ENCODE peak calls at places on chromosomes 6 and 20, in five cellular contexts. D is DND-41, N is fibroblast of villous mesenchyme, W is mucosa of descending colon, S is psoas muscle. K is an unnamed sample.

GRCh38 chr6:132021552-132022375 is 70.6 kb upstream of the CCN2 start:
- DNase-seq in N (no peak), D (no peak), S (no peak), W (no peak), K (peak; percentile 40)

GRCh38 chr20:23823621-23824324 is 2.8 kb downstream of the CST2 start:
- DNase-seq in S (no peak), N (no peak), D (no peak), W (no peak), K (no peak)

GRCh38 chr6:167647333-167647732 is 179.4 kb upstream of the AFDN start:
- DNase-seq in N (no peak), D (no peak), S (no peak), W (no peak), K (no peak)

GRCh38 chr20:50930139-50931047 is 844 bp downstream of the ADNP start:
- DNase-seq in D (peak; percentile 39), N (no peak), S (peak; percentile 37), W (peak; percentile 69), K (no peak)

GRCh38 chr6:151747890-151748289 is 59.6 kb upstream of the ESR1 start:
- DNase-seq in W (no peak), N (no peak), S (no peak), D (no peak), K (peak; percentile 15)

GRCh38 chr6:170368544-170368943 is 62.0 kb downstream of the FAM120B start:
- DNase-seq in W (no peak), N (no peak), S (no peak), D (no peak), K (no peak)

GRCh38 chr6:22068561-22069346 is 228.1 kb downstream of the PRL start:
- DNase-seq in D (no peak), S (no peak), W (no peak), N (no peak), K (no peak)

GRCh38 chr6:165925474-165926156 is 242.0 kb downstream of the TBXT start:
- DNase-seq in D (no peak), N (peak; percentile 28), W (no peak), S (no peak), K (no peak)

GRCh38 chr6:7188492-7188891 is 80.7 kb downstream of the RREB1 start:
- DNase-seq in D (no peak), W (no peak), N (no peak), S (no peak), K (no peak)

GRCh38 chr6:113190170-113190569 is 667.0 kb upstream of the MARCKS start:
- DNase-seq in D (no peak), W (no peak), N (no peak), S (no peak), K (no peak)
- TF ChIP-seq CTCF in D (no peak), W (no peak), N (no peak), S (no peak), K (no peak)

GRCh38 chr6:161374971-161375873 is 101.4 kb upstream of the AGPAT4 start:
- DNase-seq in S (peak; percentile 61), D (no peak), W (peak; percentile 83), N (peak; percentile 41), K (peak; percentile 32)
- H3K4me3 ChIP-seq in S (peak overlapping the region; percentile 47), D (no peak overlapping the region), W (no peak overlapping the region), N (peak overlapping the region; percentile 19), K (no peak overlapping the region)

GRCh38 chr6:28656715-28657114 is 131.0 kb downstream of the GPX5 start:
- DNase-seq in D (no peak), W (no peak), S (no peak), N (no peak), K (no peak)
- TF ChIP-seq CTCF in D (no peak), W (no peak), S (no peak), N (no peak), K (no peak)

DNA sequence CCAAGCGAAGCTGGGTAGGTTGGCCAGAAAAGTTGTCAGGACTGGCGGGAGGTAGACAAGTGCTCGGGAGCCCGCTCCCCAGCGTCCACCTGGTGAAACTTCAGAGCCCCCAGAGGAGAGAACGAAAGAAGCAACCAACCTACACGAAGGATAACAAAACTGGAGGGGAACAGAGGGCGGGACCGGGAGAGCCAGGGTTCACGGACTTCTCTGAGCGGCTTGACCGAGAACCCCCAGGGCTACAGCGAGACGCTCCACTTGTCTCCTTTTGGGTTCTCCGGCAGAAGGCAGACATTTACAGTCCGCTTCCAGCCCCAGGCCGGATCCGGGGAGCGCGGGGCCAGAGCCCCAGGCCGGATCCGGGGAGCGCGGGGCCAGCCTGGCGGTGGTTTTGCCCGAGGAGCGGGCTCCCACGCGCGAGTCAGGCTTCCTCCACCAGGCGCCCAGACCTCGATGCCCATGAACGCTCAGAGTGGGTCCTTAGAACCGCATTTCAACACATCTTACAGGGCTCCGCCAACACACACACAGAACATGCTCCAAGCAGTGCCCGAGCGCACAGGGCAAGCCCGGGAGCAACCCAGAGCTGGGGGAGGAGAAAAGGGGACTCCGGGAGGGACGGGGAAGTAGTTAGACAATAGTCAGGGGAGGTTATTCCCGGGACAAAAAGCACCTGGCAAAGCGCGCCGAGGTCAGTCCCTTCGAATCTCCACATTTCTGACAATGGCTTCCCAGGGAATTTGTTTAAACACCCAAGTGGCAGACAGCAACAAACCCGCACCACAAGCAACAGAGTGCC is 1.1 kb downstream of the PTPRK start:
- DNase-seq in S (peak; percentile 33), W (peak; percentile 61), N (peak; percentile 59), D (no peak), K (peak; percentile 50)
- H3K4me3 ChIP-seq in S (peak overlapping the region; percentile 91), W (peak overlapping the region; percentile 76), N (peak overlapping the region; percentile 66), D (no peak overlapping the region), K (peak overlapping the region; percentile 91)

GRCh38 chr6:38168699-38169098 is 349.2 kb downstream of the ZFAND3 start:
- DNase-seq in W (no peak), N (no peak), D (no peak), S (no peak), K (no peak)

GRCh38 chr6:38170666-38171065 is 351.1 kb downstream of the ZFAND3 start:
- DNase-seq in W (no peak), D (no peak), N (no peak), S (no peak), K (no peak)

GRCh38 chr6:38168126-38168525 is 348.6 kb downstream of the ZFAND3 start:
- DNase-seq in D (no peak), W (no peak), S (no peak), N (no peak), K (no peak)

GRCh38 chr6:38169826-38170526 is 350.4 kb downstream of the ZFAND3 start:
- DNase-seq in W (no peak), D (no peak), S (no peak), N (no peak), K (no peak)

DNA sequence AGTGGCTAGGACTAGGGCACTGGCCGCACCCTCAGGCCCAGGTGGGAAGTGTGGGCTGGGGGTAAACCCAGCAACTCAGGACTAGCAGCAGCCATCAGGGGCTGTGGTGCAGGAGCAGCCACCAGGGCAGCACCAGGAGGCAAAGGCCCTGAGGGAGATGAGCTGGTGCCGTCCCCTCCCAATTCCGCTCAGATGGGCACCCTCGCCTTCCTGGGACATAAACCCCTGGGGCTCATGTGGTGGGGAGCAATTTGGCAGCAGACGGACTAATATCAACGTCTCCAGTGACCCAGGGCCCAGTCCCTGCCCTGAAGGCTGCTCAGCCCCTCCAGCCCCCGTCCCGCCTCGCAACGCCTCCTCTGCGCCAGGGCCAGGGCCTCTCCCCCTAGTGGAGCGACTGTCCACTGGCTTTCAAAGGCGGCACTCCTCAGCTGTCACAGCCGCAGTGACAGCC is 349.7 kb downstream of the ZFAND3 start:
- DNase-seq in N (no peak), W (no peak), D (no peak), S (no peak), K (no peak)
- TF ChIP-seq CTCF in N (peak; percentile 2), W (no peak), D (no peak), S (peak; percentile 8), K (no peak)

DNA sequence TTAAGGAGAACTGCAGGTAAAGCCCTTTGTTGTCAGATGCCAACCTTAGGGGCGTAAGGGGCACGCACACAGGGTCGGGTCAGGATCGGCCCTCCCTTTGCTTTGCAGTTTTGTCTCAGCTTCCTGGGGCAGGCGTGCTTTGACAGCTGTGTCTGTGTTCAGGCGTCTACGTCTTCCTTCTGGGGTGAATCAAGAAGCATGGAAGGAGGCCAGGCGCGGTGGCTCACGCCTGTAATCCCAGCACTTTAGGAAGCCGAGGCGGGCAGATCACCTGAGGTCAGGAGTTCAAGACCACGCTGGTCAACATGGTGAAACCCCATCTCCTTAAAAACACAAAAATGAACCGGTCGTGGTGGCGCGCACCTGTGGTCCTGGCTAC is 1.3 kb downstream of the ZGPAT start:
- DNase-seq in N (no peak), S (no peak), D (no peak), W (peak; percentile 47), K (no peak)
- H3K4me3 ChIP-seq in N (peak overlapping the region; percentile 80), S (peak overlapping the region; percentile 97), D (no peak overlapping the region), W (no peak overlapping the region), K (peak overlapping the region; percentile 81)

DNA sequence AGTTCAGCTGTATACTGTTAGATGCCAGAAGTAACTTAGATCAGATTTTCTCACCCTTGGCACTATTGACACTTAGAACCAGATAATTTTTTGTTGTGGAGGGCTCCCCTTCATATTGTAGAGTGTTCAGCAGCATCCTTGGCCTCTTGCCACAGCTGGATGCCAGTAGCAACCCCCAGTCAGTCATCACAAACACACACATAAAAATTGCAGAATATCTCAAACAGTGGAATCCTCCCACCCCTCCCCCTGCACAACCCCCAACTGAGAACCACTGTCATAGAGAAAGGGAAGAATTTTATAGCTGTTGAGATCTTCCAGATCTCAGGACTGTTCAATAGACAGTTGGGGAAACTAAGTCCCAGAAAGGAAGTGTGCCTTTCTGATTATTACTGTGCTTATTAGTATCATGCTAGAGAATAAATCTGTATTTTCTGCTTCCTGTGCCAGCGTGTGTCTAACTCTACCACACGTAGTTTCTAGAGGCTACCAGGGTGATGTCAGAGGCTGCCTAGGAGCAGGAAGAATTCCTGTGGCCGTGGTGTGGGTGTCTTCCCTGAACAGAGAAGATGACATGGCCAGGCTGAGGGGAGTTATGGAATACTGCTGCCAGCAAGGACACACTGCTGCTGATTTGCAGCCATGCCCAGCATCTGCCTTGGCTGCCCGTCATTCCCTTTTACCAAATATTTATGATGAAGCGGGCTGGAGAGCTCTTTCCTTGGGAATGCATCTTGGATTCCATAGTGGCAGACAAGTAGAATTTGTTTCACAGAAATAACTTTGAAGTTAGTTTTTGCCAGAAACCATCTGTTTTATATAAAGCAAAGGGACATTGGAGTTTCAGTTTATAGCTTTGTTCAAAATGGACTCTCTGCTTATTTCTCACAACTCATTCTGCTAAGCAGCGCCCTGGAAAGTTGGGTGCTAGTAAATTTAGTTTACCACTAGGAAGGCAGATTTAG is 81.0 kb upstream of the VSTM2L start:
- DNase-seq in W (no peak), N (peak; percentile 71), D (no peak), S (no peak), K (peak; percentile 99)
- TF ChIP-seq CTCF in W (no peak), N (no peak), D (no peak), S (no peak), K (no peak)